ENCODE peak calls at places on chromosomes 11 and 22, in six cellular contexts. One of them, this sample, is unnamed.
A peak's percentile ranks its signal among the peaks of the same experiment; 100 is the strongest.

GRCh38 chr11:4539603-4540219 is 5.3 kb upstream of the OR52M1 start:
- DNase-seq in stimulated activated CD8-positive, alpha-beta memory T cell treated with anti-CD3 and anti-CD28 coated beads, Interleukin-2, amount 100 ng/mL, for 48 hours: peak; percentile 15
- DNase-seq in IMR-90: peak; percentile 29
- DNase-seq in activated CD4-positive, alpha-beta T cell treated with anti-CD3 and anti-CD28 coated beads for 48 hours: peak; percentile 63
- DNase-seq in astrocyte of the spinal cord: peak; percentile 13
- DNase-seq in T1000: no peak
- DNase-seq in this sample: peak; percentile 45

GRCh38 chr11:122672892-122673291 is 17.4 kb downstream of the UBASH3B start:
- DNase-seq in T1000: no peak
- DNase-seq in IMR-90: no peak
- DNase-seq in activated CD4-positive, alpha-beta T cell treated with anti-CD3 and anti-CD28 coated beads for 48 hours: no peak
- DNase-seq in astrocyte of the spinal cord: no peak
- DNase-seq in stimulated activated CD8-positive, alpha-beta memory T cell treated with anti-CD3 and anti-CD28 coated beads, Interleukin-2, amount 100 ng/mL, for 48 hours: no peak
- DNase-seq in this sample: no peak

GRCh38 chr22:37295213-37295886 is 13.0 kb downstream of the CYTH4 start:
- DNase-seq in astrocyte of the spinal cord: no peak
- DNase-seq in T1000: no peak
- DNase-seq in IMR-90: no peak
- DNase-seq in stimulated activated CD8-positive, alpha-beta memory T cell treated with anti-CD3 and anti-CD28 coated beads, Interleukin-2, amount 100 ng/mL, for 48 hours: no peak
- DNase-seq in activated CD4-positive, alpha-beta T cell treated with anti-CD3 and anti-CD28 coated beads for 48 hours: no peak
- DNase-seq in this sample: no peak

GRCh38 chr22:41230399-41230785 is 10.3 kb downstream of the CHADL start:
- DNase-seq in activated CD4-positive, alpha-beta T cell treated with anti-CD3 and anti-CD28 coated beads for 48 hours: no peak
- DNase-seq in astrocyte of the spinal cord: no peak
- DNase-seq in T1000: no peak
- DNase-seq in IMR-90: no peak
- DNase-seq in stimulated activated CD8-positive, alpha-beta memory T cell treated with anti-CD3 and anti-CD28 coated beads, Interleukin-2, amount 100 ng/mL, for 48 hours: no peak
- DNase-seq in this sample: no peak

GRCh38 chr22:20241579-20242392 is 26.3 kb downstream of the RTN4R start:
- DNase-seq in IMR-90: no peak
- DNase-seq in stimulated activated CD8-positive, alpha-beta memory T cell treated with anti-CD3 and anti-CD28 coated beads, Interleukin-2, amount 100 ng/mL, for 48 hours: no peak
- DNase-seq in activated CD4-positive, alpha-beta T cell treated with anti-CD3 and anti-CD28 coated beads for 48 hours: no peak
- DNase-seq in T1000: no peak
- DNase-seq in astrocyte of the spinal cord: no peak
- DNase-seq in this sample: no peak

GRCh38 chr22:45179276-45180049 is 15.7 kb downstream of the NUP50 start:
- DNase-seq in IMR-90: no peak
- DNase-seq in stimulated activated CD8-positive, alpha-beta memory T cell treated with anti-CD3 and anti-CD28 coated beads, Interleukin-2, amount 100 ng/mL, for 48 hours: no peak
- DNase-seq in astrocyte of the spinal cord: no peak
- DNase-seq in T1000: no peak
- DNase-seq in activated CD4-positive, alpha-beta T cell treated with anti-CD3 and anti-CD28 coated beads for 48 hours: no peak
- DNase-seq in this sample: no peak

GRCh38 chr11:13169709-13170108 is 107.9 kb upstream of the BMAL1 start:
- DNase-seq in stimulated activated CD8-positive, alpha-beta memory T cell treated with anti-CD3 and anti-CD28 coated beads, Interleukin-2, amount 100 ng/mL, for 48 hours: no peak
- DNase-seq in IMR-90: peak; percentile 94
- DNase-seq in astrocyte of the spinal cord: peak; percentile 91
- DNase-seq in T1000: no peak
- DNase-seq in activated CD4-positive, alpha-beta T cell treated with anti-CD3 and anti-CD28 coated beads for 48 hours: no peak
- DNase-seq in this sample: peak; percentile 79

GRCh38 chr11:132563050-132563449 is 969.3 kb downstream of the OPCML start:
- DNase-seq in T1000: no peak
- DNase-seq in activated CD4-positive, alpha-beta T cell treated with anti-CD3 and anti-CD28 coated beads for 48 hours: no peak
- DNase-seq in astrocyte of the spinal cord: no peak
- DNase-seq in stimulated activated CD8-positive, alpha-beta memory T cell treated with anti-CD3 and anti-CD28 coated beads, Interleukin-2, amount 100 ng/mL, for 48 hours: no peak
- DNase-seq in IMR-90: no peak
- DNase-seq in this sample: no peak

GRCh38 chr11:61495801-61496601 is 12.5 kb upstream of the LRRC10B start:
- DNase-seq in stimulated activated CD8-positive, alpha-beta memory T cell treated with anti-CD3 and anti-CD28 coated beads, Interleukin-2, amount 100 ng/mL, for 48 hours: no peak
- DNase-seq in astrocyte of the spinal cord: no peak
- DNase-seq in IMR-90: peak; percentile 61
- DNase-seq in activated CD4-positive, alpha-beta T cell treated with anti-CD3 and anti-CD28 coated beads for 48 hours: no peak
- DNase-seq in T1000: no peak
- DNase-seq in this sample: no peak

GRCh38 chr11:78735711-78736110 is 161.0 kb upstream of the NARS2 start:
- DNase-seq in activated CD4-positive, alpha-beta T cell treated with anti-CD3 and anti-CD28 coated beads for 48 hours: no peak
- DNase-seq in astrocyte of the spinal cord: no peak
- DNase-seq in IMR-90: no peak
- DNase-seq in stimulated activated CD8-positive, alpha-beta memory T cell treated with anti-CD3 and anti-CD28 coated beads, Interleukin-2, amount 100 ng/mL, for 48 hours: no peak
- DNase-seq in T1000: no peak
- DNase-seq in this sample: no peak

GRCh38 chr22:32620992-32621391 is 146.4 kb downstream of the FBXO7 start:
- DNase-seq in astrocyte of the spinal cord: no peak
- DNase-seq in IMR-90: no peak
- DNase-seq in T1000: no peak
- DNase-seq in stimulated activated CD8-positive, alpha-beta memory T cell treated with anti-CD3 and anti-CD28 coated beads, Interleukin-2, amount 100 ng/mL, for 48 hours: no peak
- DNase-seq in activated CD4-positive, alpha-beta T cell treated with anti-CD3 and anti-CD28 coated beads for 48 hours: no peak
- DNase-seq in this sample: no peak

GRCh38 chr11:120518356-120518755 is 6.8 kb downstream of the GRIK4 start:
- DNase-seq in activated CD4-positive, alpha-beta T cell treated with anti-CD3 and anti-CD28 coated beads for 48 hours: no peak
- DNase-seq in T1000: no peak
- DNase-seq in astrocyte of the spinal cord: no peak
- DNase-seq in IMR-90: no peak
- DNase-seq in stimulated activated CD8-positive, alpha-beta memory T cell treated with anti-CD3 and anti-CD28 coated beads, Interleukin-2, amount 100 ng/mL, for 48 hours: no peak
- DNase-seq in this sample: no peak

GRCh38 chr11:76577921-76578654 is 92.5 kb downstream of the LRRC32 start:
- DNase-seq in astrocyte of the spinal cord: no peak
- DNase-seq in T1000: no peak
- DNase-seq in stimulated activated CD8-positive, alpha-beta memory T cell treated with anti-CD3 and anti-CD28 coated beads, Interleukin-2, amount 100 ng/mL, for 48 hours: no peak
- DNase-seq in activated CD4-positive, alpha-beta T cell treated with anti-CD3 and anti-CD28 coated beads for 48 hours: no peak
- DNase-seq in IMR-90: no peak
- DNase-seq in this sample: no peak

GRCh38 chr11:128632151-128632791 is 44.9 kb upstream of the ETS1 start:
- DNase-seq in IMR-90: peak; percentile 74
- DNase-seq in T1000: peak; percentile 10
- DNase-seq in astrocyte of the spinal cord: peak; percentile 71
- DNase-seq in activated CD4-positive, alpha-beta T cell treated with anti-CD3 and anti-CD28 coated beads for 48 hours: peak; percentile 64
- DNase-seq in stimulated activated CD8-positive, alpha-beta memory T cell treated with anti-CD3 and anti-CD28 coated beads, Interleukin-2, amount 100 ng/mL, for 48 hours: peak; percentile 36
- DNase-seq in this sample: peak; percentile 45

GRCh38 chr11:12281571-12282478 is 95.5 kb upstream of the PARVA start:
- DNase-seq in T1000: peak; percentile 63
- DNase-seq in astrocyte of the spinal cord: peak; percentile 84
- DNase-seq in IMR-90: peak; percentile 82
- DNase-seq in stimulated activated CD8-positive, alpha-beta memory T cell treated with anti-CD3 and anti-CD28 coated beads, Interleukin-2, amount 100 ng/mL, for 48 hours: peak; percentile 72
- DNase-seq in activated CD4-positive, alpha-beta T cell treated with anti-CD3 and anti-CD28 coated beads for 48 hours: peak; percentile 87
- DNase-seq in this sample: peak; percentile 86

GRCh38 chr22:36913431-36914382 is at the start of gene CSF2RB:
- DNase-seq in stimulated activated CD8-positive, alpha-beta memory T cell treated with anti-CD3 and anti-CD28 coated beads, Interleukin-2, amount 100 ng/mL, for 48 hours: no peak
- DNase-seq in T1000: no peak
- DNase-seq in astrocyte of the spinal cord: no peak
- DNase-seq in activated CD4-positive, alpha-beta T cell treated with anti-CD3 and anti-CD28 coated beads for 48 hours: no peak
- DNase-seq in IMR-90: no peak
- DNase-seq in this sample: no peak

GRCh38 chr11:15688351-15688792 is 573.6 kb downstream of the INSC start:
- DNase-seq in activated CD4-positive, alpha-beta T cell treated with anti-CD3 and anti-CD28 coated beads for 48 hours: no peak
- DNase-seq in astrocyte of the spinal cord: peak; percentile 67
- DNase-seq in IMR-90: peak; percentile 68
- DNase-seq in T1000: no peak
- DNase-seq in stimulated activated CD8-positive, alpha-beta memory T cell treated with anti-CD3 and anti-CD28 coated beads, Interleukin-2, amount 100 ng/mL, for 48 hours: no peak
- DNase-seq in this sample: peak; percentile 72

GRCh38 chr22:33099593-33099992 is 41.4 kb upstream of the SYN3 start:
- DNase-seq in T1000: no peak
- DNase-seq in activated CD4-positive, alpha-beta T cell treated with anti-CD3 and anti-CD28 coated beads for 48 hours: no peak
- DNase-seq in IMR-90: no peak
- DNase-seq in stimulated activated CD8-positive, alpha-beta memory T cell treated with anti-CD3 and anti-CD28 coated beads, Interleukin-2, amount 100 ng/mL, for 48 hours: no peak
- DNase-seq in astrocyte of the spinal cord: no peak
- DNase-seq in this sample: no peak

GRCh38 chr11:108859510-108859909 is 194.6 kb downstream of the DDX10 start:
- DNase-seq in stimulated activated CD8-positive, alpha-beta memory T cell treated with anti-CD3 and anti-CD28 coated beads, Interleukin-2, amount 100 ng/mL, for 48 hours: no peak
- DNase-seq in T1000: no peak
- DNase-seq in activated CD4-positive, alpha-beta T cell treated with anti-CD3 and anti-CD28 coated beads for 48 hours: no peak
- DNase-seq in IMR-90: no peak
- DNase-seq in astrocyte of the spinal cord: peak; percentile 58
- DNase-seq in this sample: no peak

GRCh38 chr11:45400594-45400993 is 114.5 kb upstream of the SYT13 start:
- DNase-seq in activated CD4-positive, alpha-beta T cell treated with anti-CD3 and anti-CD28 coated beads for 48 hours: no peak
- DNase-seq in IMR-90: peak; percentile 73
- DNase-seq in T1000: no peak
- DNase-seq in astrocyte of the spinal cord: peak; percentile 86
- DNase-seq in stimulated activated CD8-positive, alpha-beta memory T cell treated with anti-CD3 and anti-CD28 coated beads, Interleukin-2, amount 100 ng/mL, for 48 hours: no peak
- DNase-seq in this sample: peak; percentile 81

GRCh38 chr11:84800755-84801346 is 826.3 kb downstream of the DLG2 start:
- DNase-seq in activated CD4-positive, alpha-beta T cell treated with anti-CD3 and anti-CD28 coated beads for 48 hours: no peak
- DNase-seq in astrocyte of the spinal cord: peak; percentile 51
- DNase-seq in stimulated activated CD8-positive, alpha-beta memory T cell treated with anti-CD3 and anti-CD28 coated beads, Interleukin-2, amount 100 ng/mL, for 48 hours: no peak
- DNase-seq in IMR-90: peak; percentile 36
- DNase-seq in T1000: no peak
- DNase-seq in this sample: peak; percentile 56

GRCh38 chr22:28894320-28894719 is 10.9 kb downstream of the ZNRF3 start:
- DNase-seq in IMR-90: no peak
- DNase-seq in activated CD4-positive, alpha-beta T cell treated with anti-CD3 and anti-CD28 coated beads for 48 hours: no peak
- DNase-seq in stimulated activated CD8-positive, alpha-beta memory T cell treated with anti-CD3 and anti-CD28 coated beads, Interleukin-2, amount 100 ng/mL, for 48 hours: no peak
- DNase-seq in T1000: no peak
- DNase-seq in astrocyte of the spinal cord: no peak
- DNase-seq in this sample: no peak

This sample was measured in brain microvascular endothelial cell.